ENCODE peak calls at places on chromosomes 16 and 17, in ten cellular contexts. Z is AG04450; C is mesothelial cell of epicardium; S is H9; A is B cell; P is HFFc6; E is cardiac fibroblast; D is CD8-positive, alpha-beta T cell; M is progenitor cell of endocrine pancreas; L is brain microvascular endothelial cell. I is an unnamed sample.
A peak's percentile ranks its signal among the peaks of the same experiment; 100 is the strongest.

GRCh38 chr16:27446721-27447120 is 44.7 kb downstream of the IL21R start:
- DNase-seq in Z (no peak), C (no peak), S (no peak), A (peak; percentile 83), P (no peak), E (no peak), D (peak; percentile 81), M (no peak), L (no peak), I (no peak)

GRCh38 chr17:44921122-44921882 is 6.0 kb upstream of the GFAP start:
- DNase-seq in Z (no peak), C (no peak), S (peak; percentile 83), A (no peak), P (no peak), E (no peak), D (no peak), M (no peak), L (no peak), I (no peak)

GRCh38 chr16:86229866-86230656 is 280.3 kb upstream of the FOXF1 start:
- DNase-seq in Z (no peak), C (no peak), S (no peak), A (no peak), P (no peak), E (no peak), D (no peak), M (no peak), L (no peak), I (no peak)

GRCh38 chr17:17321356-17322025 is 18.3 kb downstream of the NT5M start:
- DNase-seq in Z (no peak), C (no peak), S (no peak), A (no peak), P (no peak), E (no peak), D (no peak), M (no peak), L (no peak), I (no peak)

GRCh38 chr17:76840884-76841775 is 27.1 kb upstream of the MGAT5B start:
- DNase-seq in Z (no peak), C (no peak), S (no peak), A (no peak), P (no peak), E (peak; percentile 11), D (no peak), M (no peak), L (no peak), I (no peak)

GRCh38 chr17:34116306-34116705 is 138.8 kb upstream of the CCL2 start:
- DNase-seq in Z (no peak), C (no peak), S (no peak), A (no peak), P (no peak), E (no peak), D (no peak), M (no peak), L (no peak), I (no peak)

GRCh38 chr17:14470417-14470816 is 169.5 kb downstream of the HS3ST3B1 start:
- DNase-seq in Z (no peak), C (no peak), S (no peak), A (no peak), P (no peak), E (no peak), D (no peak), M (no peak), L (no peak), I (no peak)

GRCh38 chr16:80274576-80275191 is 266.1 kb upstream of the DYNLRB2 start:
- DNase-seq in Z (peak; percentile 58), C (no peak), S (no peak), A (no peak), P (peak; percentile 11), E (peak; percentile 51), D (no peak), M (no peak), L (peak; percentile 79), I (no peak)

DNA sequence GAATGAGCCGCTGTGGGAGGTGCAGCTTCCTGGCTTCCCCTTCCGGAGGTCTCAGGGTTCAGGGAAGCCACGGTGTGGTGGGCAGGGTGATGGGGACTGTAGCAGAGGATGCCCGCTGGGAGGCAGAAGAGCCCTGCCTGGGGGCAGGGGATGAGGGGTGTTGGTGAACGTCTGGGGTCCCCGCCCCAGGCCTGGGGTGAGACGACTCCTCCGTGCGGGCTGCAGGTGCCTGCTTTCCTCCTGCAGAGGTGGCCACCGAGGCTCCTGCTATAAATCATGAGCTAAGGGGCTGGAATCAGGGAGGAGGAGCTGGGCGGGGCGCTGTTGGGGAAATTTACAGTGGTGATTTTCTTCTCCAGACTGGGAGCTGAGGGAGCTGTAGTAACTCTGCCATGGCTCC is 167.0 kb downstream of the MRM1 start:
- DNase-seq in Z (no peak), C (no peak), S (peak; percentile 66), A (no peak), P (no peak), E (no peak), D (no peak), M (no peak), L (no peak), I (no peak)
- TF ChIP-seq CTCF in Z (peak; percentile 11), C (no peak), S (peak; percentile 53), A (no peak), P (peak; percentile 35), E (no peak), D (no peak), M (no peak), L (peak; percentile 34), I (no peak)

GRCh38 chr16:11586856-11587642 is at the start of gene LITAF:
- DNase-seq in Z (no peak), C (peak; percentile 37), S (peak; percentile 61), A (peak; percentile 90), P (peak; percentile 11), E (peak; percentile 36), D (peak; percentile 52), M (peak; percentile 42), L (no peak), I (peak; percentile 41)
- TF ChIP-seq CTCF in Z (no peak), C (no peak), S (peak; percentile 9), A (no peak), P (no peak), E (no peak), D (no peak), M (no peak), L (no peak), I (no peak)

GRCh38 chr17:13310858-13311257 is 290.9 kb downstream of the HS3ST3A1 start:
- DNase-seq in Z (no peak), C (no peak), S (no peak), A (no peak), P (no peak), E (no peak), D (no peak), M (no peak), L (no peak), I (no peak)

GRCh38 chr17:13302983-13303382 is 285.2 kb upstream of the ELAC2 start:
- DNase-seq in Z (no peak), C (no peak), S (no peak), A (no peak), P (no peak), E (no peak), D (no peak), M (no peak), L (no peak), I (no peak)

GRCh38 chr17:13311301-13311700 is 290.4 kb downstream of the HS3ST3A1 start:
- DNase-seq in Z (no peak), C (no peak), S (no peak), A (no peak), P (peak; percentile 80), E (peak; percentile 42), D (no peak), M (no peak), L (no peak), I (no peak)

GRCh38 chr17:13306310-13306962 is 288.6 kb upstream of the ELAC2 start:
- DNase-seq in Z (peak; percentile 46), C (no peak), S (peak; percentile 58), A (no peak), P (peak; percentile 78), E (peak; percentile 93), D (no peak), M (no peak), L (peak; percentile 72), I (peak; percentile 41)
- TF ChIP-seq CTCF in Z (peak; percentile 62), C (peak; percentile 18), S (peak; percentile 82), A (no peak), P (peak; percentile 84), E (peak; percentile 64), D (no peak), M (peak; percentile 50), L (peak; percentile 67), I (peak; percentile 60)

GRCh38 chr16:88063201-88063773 is 112.1 kb downstream of the BANP start:
- DNase-seq in Z (peak; percentile 42), C (no peak), S (no peak), A (no peak), P (peak; percentile 83), E (peak; percentile 60), D (no peak), M (no peak), L (peak; percentile 51), I (no peak)
- TF ChIP-seq CTCF in Z (peak; percentile 53), C (no peak), S (peak; percentile 27), A (no peak), P (peak; percentile 72), E (peak; percentile 24), D (no peak), M (no peak), L (peak; percentile 71), I (no peak)

GRCh38 chr17:63458478-63458877 is 12.4 kb upstream of the CYB561 start:
- DNase-seq in Z (no peak), C (no peak), S (no peak), A (no peak), P (no peak), E (no peak), D (no peak), M (no peak), L (no peak), I (no peak)
- TF ChIP-seq CTCF in Z (no peak), C (no peak), S (no peak), A (no peak), P (no peak), E (no peak), D (no peak), M (no peak), L (no peak), I (no peak)

I was measured in neural crest cell.